ENCODE peak calls at places on chromosomes 4 and X, in eight cellular contexts. One of them, this sample, is unnamed.

GRCh38 chr4:42637861-42638260 is 19.0 kb downstream of the ATP8A1 start:
- ATAC-seq in HCT116: no peak
- ATAC-seq in Panc1: no peak
- ATAC-seq in CD8-positive, alpha-beta T cell: no peak
- ATAC-seq in right lobe of liver: no peak
- ATAC-seq in upper lobe of left lung: no peak
- ATAC-seq in A549: no peak
- ATAC-seq in IMR-90: no peak
- ATAC-seq in this sample: no peak

GRCh38 chr4:142284402-142285221 is 561.5 kb downstream of the INPP4B start:
- ATAC-seq in HCT116: no peak
- ATAC-seq in IMR-90: no peak
- ATAC-seq in Panc1: no peak
- ATAC-seq in CD8-positive, alpha-beta T cell: no peak
- ATAC-seq in upper lobe of left lung: no peak
- ATAC-seq in right lobe of liver: no peak
- ATAC-seq in A549: no peak
- ATAC-seq in this sample: no peak

GRCh38 chr4:53899544-53900274 is 164.7 kb downstream of the CHIC2 start:
- ATAC-seq in CD8-positive, alpha-beta T cell: no peak
- ATAC-seq in upper lobe of left lung: peak; percentile 69
- ATAC-seq in Panc1: no peak
- ATAC-seq in A549: no peak
- ATAC-seq in HCT116: no peak
- ATAC-seq in IMR-90: peak; percentile 73
- ATAC-seq in right lobe of liver: no peak
- ATAC-seq in this sample: peak; percentile 48

GRCh38 chr4:75724867-75725724 is 719 bp downstream of the USO1 start:
- ATAC-seq in A549: peak; percentile 85
- ATAC-seq in IMR-90: peak; percentile 57
- ATAC-seq in right lobe of liver: peak; percentile 78
- ATAC-seq in Panc1: peak; percentile 78
- ATAC-seq in HCT116: peak; percentile 63
- ATAC-seq in upper lobe of left lung: peak; percentile 91
- ATAC-seq in CD8-positive, alpha-beta T cell: peak; percentile 4
- ATAC-seq in this sample: peak; percentile 61

GRCh38 chr4:83616252-83616651 is 80.3 kb downstream of the GPAT3 start:
- ATAC-seq in A549: no peak
- ATAC-seq in right lobe of liver: no peak
- ATAC-seq in Panc1: no peak
- ATAC-seq in HCT116: no peak
- ATAC-seq in IMR-90: no peak
- ATAC-seq in upper lobe of left lung: no peak
- ATAC-seq in CD8-positive, alpha-beta T cell: no peak
- ATAC-seq in this sample: no peak

GRCh38 chr4:186780291-186781031 is 56.8 kb upstream of the FAT1 start:
- ATAC-seq in HCT116: no peak
- ATAC-seq in CD8-positive, alpha-beta T cell: no peak
- ATAC-seq in A549: no peak
- ATAC-seq in right lobe of liver: no peak
- ATAC-seq in upper lobe of left lung: no peak
- ATAC-seq in Panc1: no peak
- ATAC-seq in IMR-90: no peak
- ATAC-seq in this sample: no peak

GRCh38 chr4:156169011-156169410 is 215.3 kb upstream of the CTSO start:
- ATAC-seq in CD8-positive, alpha-beta T cell: no peak
- ATAC-seq in right lobe of liver: no peak
- ATAC-seq in Panc1: no peak
- ATAC-seq in IMR-90: peak; percentile 97
- ATAC-seq in upper lobe of left lung: peak; percentile 95
- ATAC-seq in HCT116: peak; percentile 81
- ATAC-seq in A549: peak; percentile 37
- ATAC-seq in this sample: peak; percentile 39

GRCh38 chr4:141350122-141350904 is 129.6 kb downstream of the ZNF330 start:
- ATAC-seq in right lobe of liver: peak; percentile 93
- ATAC-seq in A549: peak; percentile 91
- ATAC-seq in CD8-positive, alpha-beta T cell: no peak
- ATAC-seq in HCT116: no peak
- ATAC-seq in IMR-90: peak; percentile 62
- ATAC-seq in upper lobe of left lung: no peak
- ATAC-seq in Panc1: no peak
- ATAC-seq in this sample: peak; percentile 36

GRCh38 chr4:10831727-10832408 is 147.3 kb upstream of the CLNK start:
- ATAC-seq in IMR-90: no peak
- ATAC-seq in right lobe of liver: no peak
- ATAC-seq in upper lobe of left lung: no peak
- ATAC-seq in CD8-positive, alpha-beta T cell: no peak
- ATAC-seq in A549: no peak
- ATAC-seq in HCT116: no peak
- ATAC-seq in Panc1: no peak
- ATAC-seq in this sample: no peak

GRCh38 chrX:64191281-64192010 is 14.1 kb downstream of the AMER1 start:
- ATAC-seq in IMR-90: no peak
- ATAC-seq in Panc1: no peak
- ATAC-seq in upper lobe of left lung: no peak
- ATAC-seq in right lobe of liver: no peak
- ATAC-seq in CD8-positive, alpha-beta T cell: no peak
- ATAC-seq in HCT116: no peak
- ATAC-seq in A549: no peak
- ATAC-seq in this sample: no peak

GRCh38 chrX:54452920-54453319 is 12.7 kb downstream of the TSR2 start:
- ATAC-seq in Panc1: no peak
- ATAC-seq in right lobe of liver: no peak
- ATAC-seq in A549: peak; percentile 92
- ATAC-seq in HCT116: peak; percentile 73
- ATAC-seq in upper lobe of left lung: no peak
- ATAC-seq in CD8-positive, alpha-beta T cell: no peak
- ATAC-seq in IMR-90: peak; percentile 27
- ATAC-seq in this sample: no peak

GRCh38 chr4:104971458-104971857 is 175.2 kb upstream of the TET2 start:
- ATAC-seq in A549: no peak
- ATAC-seq in IMR-90: no peak
- ATAC-seq in HCT116: no peak
- ATAC-seq in CD8-positive, alpha-beta T cell: no peak
- ATAC-seq in right lobe of liver: no peak
- ATAC-seq in Panc1: no peak
- ATAC-seq in upper lobe of left lung: no peak
- ATAC-seq in this sample: no peak

GRCh38 chr4:175456131-175456530 is 355.9 kb downstream of the GPM6A start:
- ATAC-seq in CD8-positive, alpha-beta T cell: no peak
- ATAC-seq in Panc1: no peak
- ATAC-seq in upper lobe of left lung: no peak
- ATAC-seq in HCT116: no peak
- ATAC-seq in IMR-90: no peak
- ATAC-seq in right lobe of liver: no peak
- ATAC-seq in A549: no peak
- ATAC-seq in this sample: no peak

GRCh38 chr4:177313263-177313662 is 3.6 kb downstream of the NEIL3 start:
- ATAC-seq in Panc1: no peak
- ATAC-seq in HCT116: no peak
- ATAC-seq in upper lobe of left lung: no peak
- ATAC-seq in A549: no peak
- ATAC-seq in IMR-90: no peak
- ATAC-seq in CD8-positive, alpha-beta T cell: no peak
- ATAC-seq in right lobe of liver: no peak
- ATAC-seq in this sample: no peak

GRCh38 chrX:19515615-19516105 is 352 bp upstream of the MAP3K15 start:
- ATAC-seq in CD8-positive, alpha-beta T cell: no peak
- ATAC-seq in IMR-90: no peak
- ATAC-seq in Panc1: no peak
- ATAC-seq in A549: peak; percentile 63
- ATAC-seq in right lobe of liver: no peak
- ATAC-seq in HCT116: peak; percentile 19
- ATAC-seq in upper lobe of left lung: no peak
- ATAC-seq in this sample: no peak

GRCh38 chr4:8727546-8728510 is 135.3 kb downstream of the CPZ start:
- ATAC-seq in Panc1: no peak
- ATAC-seq in A549: no peak
- ATAC-seq in IMR-90: no peak
- ATAC-seq in CD8-positive, alpha-beta T cell: no peak
- ATAC-seq in HCT116: no peak
- ATAC-seq in upper lobe of left lung: no peak
- ATAC-seq in right lobe of liver: no peak
- ATAC-seq in this sample: no peak

GRCh38 chrX:9566150-9566621 is 101.3 kb downstream of the TBL1X start:
- ATAC-seq in Panc1: peak; percentile 86
- ATAC-seq in upper lobe of left lung: peak; percentile 51
- ATAC-seq in right lobe of liver: peak; percentile 89
- ATAC-seq in IMR-90: peak; percentile 63
- ATAC-seq in A549: peak; percentile 84
- ATAC-seq in HCT116: peak; percentile 81
- ATAC-seq in CD8-positive, alpha-beta T cell: peak; percentile 69
- ATAC-seq in this sample: peak; percentile 57

GRCh38 chrX:78111140-78111931 is 7.3 kb downstream of the PGK1 start:
- ATAC-seq in HCT116: no peak
- ATAC-seq in CD8-positive, alpha-beta T cell: no peak
- ATAC-seq in right lobe of liver: peak; percentile 60
- ATAC-seq in A549: no peak
- ATAC-seq in Panc1: no peak
- ATAC-seq in IMR-90: no peak
- ATAC-seq in upper lobe of left lung: no peak
- ATAC-seq in this sample: no peak

GRCh38 chrX:7116081-7116480 is 31.4 kb upstream of the STS start:
- ATAC-seq in right lobe of liver: no peak
- ATAC-seq in IMR-90: no peak
- ATAC-seq in A549: no peak
- ATAC-seq in Panc1: no peak
- ATAC-seq in upper lobe of left lung: no peak
- ATAC-seq in HCT116: no peak
- ATAC-seq in CD8-positive, alpha-beta T cell: no peak
- ATAC-seq in this sample: no peak

GRCh38 chrX:116806288-116806802 is 343.6 kb upstream of the CT83 start:
- ATAC-seq in A549: no peak
- ATAC-seq in Panc1: no peak
- ATAC-seq in HCT116: no peak
- ATAC-seq in IMR-90: no peak
- ATAC-seq in upper lobe of left lung: no peak
- ATAC-seq in CD8-positive, alpha-beta T cell: no peak
- ATAC-seq in right lobe of liver: no peak
- ATAC-seq in this sample: no peak

DNA sequence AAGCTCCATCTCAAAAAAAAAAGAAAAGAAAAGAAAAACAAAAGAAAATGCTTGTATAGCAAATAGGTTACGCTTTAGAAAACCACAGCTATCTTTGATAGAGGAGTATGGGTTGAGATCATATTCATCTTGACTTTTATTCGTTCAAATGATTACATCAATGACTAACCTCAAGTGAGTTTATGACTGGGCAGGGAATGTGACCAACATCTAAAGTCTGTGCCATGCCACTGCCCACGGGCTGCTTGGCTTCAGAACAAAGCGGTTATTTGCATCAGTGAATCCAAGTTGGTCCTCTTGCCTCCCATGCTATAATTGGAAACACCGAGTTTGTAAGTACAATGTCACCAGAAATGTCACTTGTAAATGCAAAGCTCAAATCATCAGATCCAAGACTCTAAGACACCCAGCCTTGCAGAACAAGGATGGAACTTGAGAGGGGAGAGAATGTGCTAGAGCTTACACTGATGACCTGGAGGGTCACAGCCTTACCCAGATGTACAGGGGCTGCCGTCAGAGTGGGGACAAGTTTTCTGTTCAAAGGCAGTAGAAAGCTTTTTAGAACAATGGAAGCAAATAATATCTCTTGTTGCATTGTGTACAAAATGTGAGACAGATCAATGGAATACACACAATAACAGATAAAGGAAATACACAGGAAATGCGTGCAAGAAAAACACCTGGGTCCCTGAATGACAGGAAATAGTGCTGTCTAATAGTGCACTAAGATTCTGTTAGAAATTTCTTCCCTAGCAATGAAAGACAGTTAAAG is 8.4 kb upstream of the OPN1LW start:
- ATAC-seq in right lobe of liver: no peak
- ATAC-seq in CD8-positive, alpha-beta T cell: peak; percentile 56
- ATAC-seq in Panc1: no peak
- ATAC-seq in IMR-90: no peak
- ATAC-seq in A549: no peak
- ATAC-seq in HCT116: no peak
- ATAC-seq in upper lobe of left lung: no peak
- ATAC-seq in this sample: no peak
- H3K4me3 ChIP-seq in right lobe of liver: no peak overlapping the region
- H3K4me3 ChIP-seq in CD8-positive, alpha-beta T cell: peak overlapping the region; percentile 37
- H3K4me3 ChIP-seq in Panc1: no peak overlapping the region
- H3K4me3 ChIP-seq in IMR-90: no peak overlapping the region
- H3K4me3 ChIP-seq in A549: no peak overlapping the region
- H3K4me3 ChIP-seq in HCT116: no peak overlapping the region
- H3K4me3 ChIP-seq in upper lobe of left lung: no peak overlapping the region
- H3K4me3 ChIP-seq in this sample: no peak overlapping the region

DNA sequence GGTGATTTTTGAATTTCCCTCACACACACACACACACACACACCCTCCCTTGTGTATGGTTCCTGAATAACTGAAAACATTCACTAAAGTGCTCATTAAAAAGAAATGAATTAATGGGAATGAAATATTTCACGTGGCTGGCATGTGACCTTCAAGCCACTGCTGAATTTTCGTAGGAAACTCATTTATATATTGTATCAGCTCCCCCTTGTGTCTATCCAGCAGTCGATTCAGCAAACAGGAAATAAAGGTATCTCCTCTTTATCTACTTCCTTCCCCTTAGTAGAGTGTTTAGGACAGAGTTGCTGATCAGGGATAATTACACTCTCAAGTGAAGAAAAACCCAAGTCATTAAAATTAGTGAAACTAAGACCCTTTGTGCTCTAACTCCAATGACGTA is 912.6 kb upstream of the LCORL start:
- ATAC-seq in IMR-90: no peak
- ATAC-seq in HCT116: peak; percentile 58
- ATAC-seq in CD8-positive, alpha-beta T cell: no peak
- ATAC-seq in A549: no peak
- ATAC-seq in upper lobe of left lung: no peak
- ATAC-seq in Panc1: no peak
- ATAC-seq in right lobe of liver: no peak
- ATAC-seq in this sample: no peak
- TF ChIP-seq CTCF in IMR-90: peak; percentile 16
- TF ChIP-seq CTCF in HCT116: peak; percentile 7
- TF ChIP-seq CTCF in CD8-positive, alpha-beta T cell: no peak
- TF ChIP-seq CTCF in A549: no peak
- TF ChIP-seq CTCF in upper lobe of left lung: no peak
- TF ChIP-seq CTCF in Panc1: no peak
- TF ChIP-seq CTCF in right lobe of liver: peak; percentile 22
- TF ChIP-seq CTCF in this sample: peak; percentile 21

DNA sequence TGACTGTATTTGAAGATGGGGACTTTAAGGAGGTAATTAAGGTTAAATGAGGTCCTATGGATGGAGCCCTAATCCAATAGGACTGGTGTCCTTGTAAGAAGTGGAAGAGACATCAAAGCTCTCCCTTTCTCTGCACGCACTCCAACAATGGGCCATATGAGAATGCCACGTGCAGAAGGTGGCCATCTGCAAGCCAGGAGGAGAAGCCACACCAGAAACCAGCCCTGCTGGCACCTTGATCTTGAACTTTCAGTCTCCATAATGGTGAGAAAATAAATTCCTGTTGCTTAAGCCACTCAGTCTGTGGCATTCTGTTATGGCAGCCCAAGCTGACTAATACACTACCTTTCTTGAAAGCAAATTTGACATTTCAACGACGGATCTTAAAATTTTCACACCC is 73.2 kb downstream of the SMARCA1 start:
- ATAC-seq in upper lobe of left lung: no peak
- ATAC-seq in Panc1: no peak
- ATAC-seq in A549: no peak
- ATAC-seq in IMR-90: no peak
- ATAC-seq in HCT116: no peak
- ATAC-seq in right lobe of liver: no peak
- ATAC-seq in CD8-positive, alpha-beta T cell: no peak
- ATAC-seq in this sample: no peak
- H3K4me3 ChIP-seq in upper lobe of left lung: no peak overlapping the region
- H3K4me3 ChIP-seq in Panc1: no peak overlapping the region
- H3K4me3 ChIP-seq in A549: no peak overlapping the region
- H3K4me3 ChIP-seq in IMR-90: no peak overlapping the region
- H3K4me3 ChIP-seq in HCT116: no peak overlapping the region
- H3K4me3 ChIP-seq in right lobe of liver: no peak overlapping the region
- H3K4me3 ChIP-seq in CD8-positive, alpha-beta T cell: no peak overlapping the region
- H3K4me3 ChIP-seq in this sample: no peak overlapping the region

GRCh38 chr4:181323061-181323460 is 920.1 kb upstream of the TENM3 start:
- ATAC-seq in IMR-90: no peak
- ATAC-seq in right lobe of liver: no peak
- ATAC-seq in CD8-positive, alpha-beta T cell: no peak
- ATAC-seq in A549: no peak
- ATAC-seq in HCT116: no peak
- ATAC-seq in upper lobe of left lung: no peak
- ATAC-seq in Panc1: no peak
- ATAC-seq in this sample: no peak
- TF ChIP-seq CTCF in IMR-90: no peak
- TF ChIP-seq CTCF in right lobe of liver: no peak
- TF ChIP-seq CTCF in CD8-positive, alpha-beta T cell: no peak
- TF ChIP-seq CTCF in A549: no peak
- TF ChIP-seq CTCF in HCT116: no peak
- TF ChIP-seq CTCF in upper lobe of left lung: no peak
- TF ChIP-seq CTCF in Panc1: no peak
- TF ChIP-seq CTCF in this sample: no peak